ENCODE peak calls at places on chromosome 16, in seven cellular contexts. E is esophagus squamous epithelium, T is cardiac fibroblast, O is iris pigment epithelial cell, F is LoVo, V is ELR, H is renal cortical epithelial cell. G is an unnamed sample.

GRCh38 chr16:16083421-16084156 is 134.2 kb downstream of the ABCC1 start:
- DNase-seq in F (no peak), T (peak), E (no peak), V (peak), O (peak), H (no peak), G (no peak)

GRCh38 chr16:65178151-65178550 is 56.3 kb upstream of the CDH11 start:
- DNase-seq in E (no peak), H (no peak), O (peak), T (peak), F (no peak), V (peak), G (no peak)

GRCh38 chr16:27401768-27402568 is at the start of gene IL21R:
- DNase-seq in E (no peak), O (peak), H (no peak), T (peak), F (no peak), V (peak), G (peak)

GRCh38 chr16:49603956-49604355 is 230.4 kb downstream of the C16orf78 start:
- DNase-seq in T (no peak), F (no peak), V (no peak), O (no peak), E (no peak), H (no peak), G (no peak)

GRCh38 chr16:52552643-52553042 is 5.7 kb upstream of the TOX3 start:
- DNase-seq in F (peak), T (no peak), H (peak), V (no peak), O (no peak), E (no peak), G (no peak)

GRCh38 chr16:77582956-77583355 is 139.4 kb upstream of the NUDT7 start:
- DNase-seq in H (peak), V (no peak), T (no peak), F (no peak), O (no peak), E (no peak), G (no peak)

GRCh38 chr16:12098429-12099310 is 122.1 kb downstream of the SNX29 start:
- DNase-seq in T (no peak), E (no peak), F (no peak), H (no peak), V (no peak), O (no peak), G (no peak)

GRCh38 chr16:24146523-24146922 is 109.6 kb upstream of the CACNG3 start:
- DNase-seq in T (no peak), O (no peak), H (no peak), E (no peak), F (no peak), V (no peak), G (no peak)

GRCh38 chr16:79181419-79181818 is 419.1 kb downstream of the MAF start:
- DNase-seq in F (no peak), O (no peak), H (no peak), V (no peak), E (no peak), T (peak), G (no peak)

GRCh38 chr16:34078697-34079096 is 619.3 kb downstream of the TP53TG3F start:
- DNase-seq in F (no peak), H (peak), E (no peak), V (no peak), O (peak), T (peak), G (no peak)

GRCh38 chr16:10964891-10965326 is 20.5 kb downstream of the CLEC16A start:
- DNase-seq in T (no peak), O (no peak), F (no peak), H (no peak), E (no peak), V (peak), G (peak)

GRCh38 chr16:70676571-70677498 is 9.0 kb downstream of the MTSS2 start:
- DNase-seq in F (no peak), E (no peak), O (no peak), H (no peak), T (no peak), V (no peak), G (no peak)